ENCODE peak calls at places on chromosomes 16 and 17, in ten cellular contexts. One of them, this sample, is unnamed.

GRCh38 chr17:57666198-57666870 is 78.8 kb downstream of the CCDC182 start:
- DNase-seq in breast epithelium: no peak
- DNase-seq in BE2C: no peak
- DNase-seq in tibial artery: no peak
- DNase-seq in GM23338: no peak
- DNase-seq in pancreas: no peak
- DNase-seq in MM.1S: no peak
- DNase-seq in A549: no peak
- DNase-seq in psoas muscle: no peak
- DNase-seq in thoracic aorta: no peak
- DNase-seq in this sample: no peak

GRCh38 chr17:32515677-32516383 is 29.0 kb downstream of the CDK5R1 start:
- DNase-seq in MM.1S: no peak
- DNase-seq in thoracic aorta: no peak
- DNase-seq in A549: no peak
- DNase-seq in tibial artery: no peak
- DNase-seq in pancreas: no peak
- DNase-seq in GM23338: no peak
- DNase-seq in breast epithelium: no peak
- DNase-seq in BE2C: no peak
- DNase-seq in psoas muscle: no peak
- DNase-seq in this sample: no peak

GRCh38 chr17:76546556-76547182 is 6.8 kb downstream of the PRCD start:
- DNase-seq in A549: no peak
- DNase-seq in pancreas: no peak
- DNase-seq in GM23338: peak
- DNase-seq in psoas muscle: no peak
- DNase-seq in breast epithelium: no peak
- DNase-seq in tibial artery: no peak
- DNase-seq in MM.1S: no peak
- DNase-seq in BE2C: no peak
- DNase-seq in thoracic aorta: no peak
- DNase-seq in this sample: peak

GRCh38 chr17:4771519-4772234 is at the start of gene TM4SF5:
- DNase-seq in thoracic aorta: no peak
- DNase-seq in breast epithelium: no peak
- DNase-seq in tibial artery: no peak
- DNase-seq in A549: peak
- DNase-seq in pancreas: no peak
- DNase-seq in GM23338: no peak
- DNase-seq in BE2C: no peak
- DNase-seq in psoas muscle: no peak
- DNase-seq in MM.1S: no peak
- DNase-seq in this sample: no peak

GRCh38 chr16:75086281-75086680 is 30.3 kb downstream of the LDHD start:
- DNase-seq in A549: no peak
- DNase-seq in breast epithelium: no peak
- DNase-seq in MM.1S: no peak
- DNase-seq in thoracic aorta: no peak
- DNase-seq in tibial artery: no peak
- DNase-seq in psoas muscle: no peak
- DNase-seq in pancreas: no peak
- DNase-seq in BE2C: no peak
- DNase-seq in GM23338: no peak
- DNase-seq in this sample: no peak

GRCh38 chr16:73019456-73020362 is 28.2 kb downstream of the ZFHX3 start:
- DNase-seq in tibial artery: no peak
- DNase-seq in A549: peak
- DNase-seq in MM.1S: no peak
- DNase-seq in BE2C: no peak
- DNase-seq in breast epithelium: no peak
- DNase-seq in GM23338: no peak
- DNase-seq in psoas muscle: no peak
- DNase-seq in pancreas: no peak
- DNase-seq in thoracic aorta: no peak
- DNase-seq in this sample: peak

GRCh38 chr17:1715803-1716075 is 5.6 kb upstream of the TLCD2 start:
- DNase-seq in MM.1S: no peak
- DNase-seq in breast epithelium: no peak
- DNase-seq in thoracic aorta: no peak
- DNase-seq in GM23338: no peak
- DNase-seq in psoas muscle: no peak
- DNase-seq in pancreas: no peak
- DNase-seq in BE2C: no peak
- DNase-seq in A549: no peak
- DNase-seq in tibial artery: no peak
- DNase-seq in this sample: no peak

GRCh38 chr17:17087424-17088103 is 45.3 kb downstream of the MPRIP start:
- DNase-seq in A549: no peak
- DNase-seq in thoracic aorta: no peak
- DNase-seq in psoas muscle: no peak
- DNase-seq in MM.1S: no peak
- DNase-seq in pancreas: no peak
- DNase-seq in tibial artery: no peak
- DNase-seq in breast epithelium: no peak
- DNase-seq in GM23338: no peak
- DNase-seq in BE2C: no peak
- DNase-seq in this sample: no peak

GRCh38 chr17:15384142-15384803 is 42.9 kb upstream of the TEKT3 start:
- DNase-seq in psoas muscle: peak
- DNase-seq in tibial artery: peak
- DNase-seq in breast epithelium: no peak
- DNase-seq in MM.1S: no peak
- DNase-seq in pancreas: no peak
- DNase-seq in BE2C: no peak
- DNase-seq in GM23338: peak
- DNase-seq in A549: no peak
- DNase-seq in thoracic aorta: no peak
- DNase-seq in this sample: no peak

GRCh38 chr17:27846042-27846655 is 45.8 kb upstream of the NOS2 start:
- DNase-seq in tibial artery: no peak
- DNase-seq in A549: no peak
- DNase-seq in pancreas: no peak
- DNase-seq in breast epithelium: no peak
- DNase-seq in BE2C: no peak
- DNase-seq in thoracic aorta: no peak
- DNase-seq in GM23338: no peak
- DNase-seq in psoas muscle: no peak
- DNase-seq in MM.1S: no peak
- DNase-seq in this sample: no peak

GRCh38 chr16:21608647-21609328 is 9.4 kb downstream of the METTL9 start:
- DNase-seq in MM.1S: no peak
- DNase-seq in BE2C: no peak
- DNase-seq in breast epithelium: no peak
- DNase-seq in pancreas: no peak
- DNase-seq in thoracic aorta: no peak
- DNase-seq in psoas muscle: no peak
- DNase-seq in A549: no peak
- DNase-seq in GM23338: no peak
- DNase-seq in tibial artery: no peak
- DNase-seq in this sample: no peak

GRCh38 chr17:50147841-50148225 is 2.6 kb downstream of the PPP1R9B start:
- DNase-seq in MM.1S: no peak
- DNase-seq in pancreas: no peak
- DNase-seq in tibial artery: no peak
- DNase-seq in breast epithelium: no peak
- DNase-seq in BE2C: no peak
- DNase-seq in psoas muscle: no peak
- DNase-seq in thoracic aorta: no peak
- DNase-seq in A549: peak
- DNase-seq in GM23338: no peak
- DNase-seq in this sample: no peak

GRCh38 chr16:66519974-66520373 is 29.9 kb downstream of the TK2 start:
- DNase-seq in A549: no peak
- DNase-seq in breast epithelium: no peak
- DNase-seq in BE2C: no peak
- DNase-seq in MM.1S: no peak
- DNase-seq in pancreas: no peak
- DNase-seq in tibial artery: no peak
- DNase-seq in psoas muscle: no peak
- DNase-seq in GM23338: no peak
- DNase-seq in thoracic aorta: no peak
- DNase-seq in this sample: no peak

GRCh38 chr16:66521227-66521626 is 28.7 kb downstream of the TK2 start:
- DNase-seq in A549: no peak
- DNase-seq in tibial artery: no peak
- DNase-seq in breast epithelium: no peak
- DNase-seq in MM.1S: no peak
- DNase-seq in pancreas: no peak
- DNase-seq in BE2C: no peak
- DNase-seq in thoracic aorta: no peak
- DNase-seq in GM23338: no peak
- DNase-seq in psoas muscle: no peak
- DNase-seq in this sample: no peak

GRCh38 chr16:66521951-66522771 is 27.8 kb downstream of the TK2 start:
- DNase-seq in thoracic aorta: no peak
- DNase-seq in BE2C: no peak
- DNase-seq in GM23338: no peak
- DNase-seq in pancreas: no peak
- DNase-seq in tibial artery: no peak
- DNase-seq in MM.1S: peak
- DNase-seq in A549: no peak
- DNase-seq in psoas muscle: no peak
- DNase-seq in breast epithelium: peak
- DNase-seq in this sample: peak

GRCh38 chr16:66519482-66519881 is 30.4 kb downstream of the TK2 start:
- DNase-seq in psoas muscle: no peak
- DNase-seq in BE2C: no peak
- DNase-seq in thoracic aorta: no peak
- DNase-seq in MM.1S: no peak
- DNase-seq in A549: no peak
- DNase-seq in pancreas: no peak
- DNase-seq in GM23338: no peak
- DNase-seq in breast epithelium: no peak
- DNase-seq in tibial artery: no peak
- DNase-seq in this sample: no peak

DNA sequence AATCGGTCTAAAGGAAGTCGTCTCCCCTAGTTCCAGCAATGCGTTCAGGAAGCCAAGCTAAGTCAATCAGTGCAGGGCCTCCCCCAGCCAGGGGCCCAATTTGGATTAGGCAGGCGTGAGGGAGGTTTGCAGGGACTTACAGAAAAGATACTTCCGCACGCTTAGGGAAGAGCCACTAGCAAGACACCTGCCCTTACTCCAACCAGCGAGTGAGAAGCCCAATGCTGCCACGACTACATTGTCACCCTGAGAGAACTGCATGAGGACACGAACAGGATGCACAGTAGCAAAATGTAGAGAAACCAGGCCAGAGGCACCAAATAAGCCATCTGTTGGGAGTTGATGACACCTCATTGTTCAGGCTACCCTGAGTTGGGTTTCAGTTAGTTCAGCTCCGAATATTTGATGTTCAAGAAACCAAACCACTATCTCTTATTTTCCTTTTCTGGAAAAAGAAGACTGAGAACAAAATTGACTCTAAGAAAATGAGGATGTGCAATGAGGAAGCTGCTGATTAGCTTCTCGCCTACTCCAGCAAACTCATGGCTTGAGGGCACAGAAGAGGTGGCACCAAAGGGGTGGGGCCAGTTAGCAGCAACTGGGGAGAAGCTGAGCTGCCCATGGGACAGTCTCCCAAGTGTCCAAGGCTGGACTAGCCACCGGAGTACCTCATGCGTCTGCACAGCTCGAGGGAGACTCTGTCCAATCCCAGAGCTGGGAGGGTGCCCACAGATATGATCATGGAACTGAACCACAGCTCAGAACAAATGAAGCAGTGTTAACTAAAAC is 29.3 kb downstream of the TK2 start:
- DNase-seq in GM23338: no peak
- DNase-seq in thoracic aorta: no peak
- DNase-seq in pancreas: no peak
- DNase-seq in psoas muscle: no peak
- DNase-seq in tibial artery: peak
- DNase-seq in MM.1S: peak
- DNase-seq in A549: no peak
- DNase-seq in BE2C: no peak
- DNase-seq in breast epithelium: no peak
- DNase-seq in this sample: no peak
- TF ChIP-seq CTCF in GM23338: no peak
- TF ChIP-seq CTCF in thoracic aorta: no peak
- TF ChIP-seq CTCF in pancreas: no peak
- TF ChIP-seq CTCF in psoas muscle: no peak
- TF ChIP-seq CTCF in tibial artery: no peak
- TF ChIP-seq CTCF in MM.1S: no peak
- TF ChIP-seq CTCF in A549: no peak
- TF ChIP-seq CTCF in BE2C: no peak
- TF ChIP-seq CTCF in breast epithelium: no peak
- TF ChIP-seq CTCF in this sample: no peak

DNA sequence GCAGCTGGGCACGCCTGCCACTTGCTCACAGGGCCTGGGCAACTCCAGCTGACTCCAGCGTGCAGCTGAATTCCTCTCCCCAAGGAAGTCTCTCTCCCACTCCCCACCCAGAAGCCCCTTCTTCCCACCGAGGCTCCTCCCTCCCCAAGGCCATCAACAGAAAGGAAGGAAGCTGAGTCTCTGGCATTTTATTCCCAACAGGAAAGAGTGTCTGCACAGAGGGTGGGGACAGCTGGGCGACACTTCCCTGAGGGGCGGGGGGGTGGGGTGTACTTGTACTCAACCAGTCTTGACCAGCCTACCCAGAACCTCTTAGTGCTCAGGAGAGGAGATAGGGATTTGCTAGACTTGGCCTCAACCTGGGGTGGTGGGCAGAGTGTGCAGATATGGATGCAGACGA is at the start of gene EXOC3L1:
- DNase-seq in tibial artery: no peak
- DNase-seq in A549: no peak
- DNase-seq in BE2C: no peak
- DNase-seq in psoas muscle: no peak
- DNase-seq in thoracic aorta: no peak
- DNase-seq in MM.1S: no peak
- DNase-seq in pancreas: no peak
- DNase-seq in GM23338: peak
- DNase-seq in breast epithelium: no peak
- DNase-seq in this sample: no peak
- H3K4me3 ChIP-seq in tibial artery: no peak
- H3K4me3 ChIP-seq in A549: no peak
- H3K4me3 ChIP-seq in BE2C: no peak
- H3K4me3 ChIP-seq in psoas muscle: peak
- H3K4me3 ChIP-seq in thoracic aorta: no peak
- H3K4me3 ChIP-seq in MM.1S: no peak
- H3K4me3 ChIP-seq in pancreas: no peak
- H3K4me3 ChIP-seq in GM23338: no peak
- H3K4me3 ChIP-seq in breast epithelium: no peak
- H3K4me3 ChIP-seq in this sample: no peak

GRCh38 chr16:85473326-85473725 is 139.8 kb upstream of the GSE1 start:
- DNase-seq in thoracic aorta: no peak
- DNase-seq in MM.1S: no peak
- DNase-seq in pancreas: no peak
- DNase-seq in tibial artery: no peak
- DNase-seq in psoas muscle: no peak
- DNase-seq in breast epithelium: no peak
- DNase-seq in GM23338: peak
- DNase-seq in BE2C: no peak
- DNase-seq in A549: no peak
- DNase-seq in this sample: no peak
- TF ChIP-seq CTCF in thoracic aorta: no peak
- TF ChIP-seq CTCF in MM.1S: no peak
- TF ChIP-seq CTCF in pancreas: no peak
- TF ChIP-seq CTCF in tibial artery: no peak
- TF ChIP-seq CTCF in psoas muscle: no peak
- TF ChIP-seq CTCF in breast epithelium: no peak
- TF ChIP-seq CTCF in GM23338: peak
- TF ChIP-seq CTCF in BE2C: no peak
- TF ChIP-seq CTCF in A549: no peak
- TF ChIP-seq CTCF in this sample: no peak

GRCh38 chr17:36147601-36148000 is 28.8 kb downstream of the TBC1D3B start:
- DNase-seq in BE2C: no peak
- DNase-seq in GM23338: no peak
- DNase-seq in psoas muscle: no peak
- DNase-seq in A549: no peak
- DNase-seq in breast epithelium: no peak
- DNase-seq in pancreas: no peak
- DNase-seq in tibial artery: no peak
- DNase-seq in MM.1S: no peak
- DNase-seq in thoracic aorta: no peak
- DNase-seq in this sample: no peak
- H3K4me3 ChIP-seq in BE2C: no peak
- H3K4me3 ChIP-seq in GM23338: no peak
- H3K4me3 ChIP-seq in psoas muscle: no peak
- H3K4me3 ChIP-seq in A549: no peak
- H3K4me3 ChIP-seq in breast epithelium: no peak
- H3K4me3 ChIP-seq in pancreas: no peak
- H3K4me3 ChIP-seq in tibial artery: no peak
- H3K4me3 ChIP-seq in MM.1S: no peak
- H3K4me3 ChIP-seq in thoracic aorta: no peak
- H3K4me3 ChIP-seq in this sample: no peak